ENCODE peak calls at places on chromosomes 7 and 10, in four cellular contexts. F is SK-N-SH, I is stomach, Y is heart right ventricle. A is an unnamed sample.

GRCh38 chr7:100489824-100490223 is 6.1 kb downstream of the NYAP1 start:
- DNase-seq in Y (no peak), F (peak), I (peak), A (no peak)

GRCh38 chr7:35286422-35286821 is 32.5 kb upstream of the TBX20 start:
- DNase-seq in I (no peak), Y (no peak), F (no peak), A (no peak)

GRCh38 chr10:101573885-101574284 is 14.2 kb downstream of the POLL start:
- DNase-seq in Y (no peak), I (no peak), F (peak), A (no peak)

GRCh38 chr10:78776746-78777145 is 292.0 kb upstream of the ZMIZ1 start:
- DNase-seq in F (no peak), Y (no peak), I (no peak), A (no peak)

GRCh38 chr7:131068604-131069021 is 259.1 kb upstream of the MKLN1 start:
- DNase-seq in I (no peak), Y (no peak), F (no peak), A (no peak)

GRCh38 chr10:3066317-3066931 is 924 bp upstream of the PFKP start:
- DNase-seq in I (no peak), Y (peak), F (peak), A (no peak)

GRCh38 chr10:34760606-34761005 is 54.5 kb downstream of the PARD3 start:
- DNase-seq in Y (no peak), I (no peak), F (no peak), A (no peak)

GRCh38 chr10:72072639-72073038 is 15.7 kb downstream of the SPOCK2 start:
- DNase-seq in F (no peak), I (no peak), Y (no peak), A (no peak)

GRCh38 chr10:42769653-42770052 is 12.9 kb upstream of the BMS1 start:
- DNase-seq in I (no peak), Y (no peak), F (peak), A (peak)

GRCh38 chr10:1309969-1310789 is 254.0 kb downstream of the WDR37 start:
- DNase-seq in I (no peak), F (no peak), Y (no peak), A (no peak)

GRCh38 chr7:23196306-23196705 is 14.5 kb downstream of the NUP42 start:
- DNase-seq in Y (no peak), F (no peak), I (no peak), A (no peak)
- H3K27ac ChIP-seq in Y (peak), F (peak), I (no peak), A (no peak)

DNA sequence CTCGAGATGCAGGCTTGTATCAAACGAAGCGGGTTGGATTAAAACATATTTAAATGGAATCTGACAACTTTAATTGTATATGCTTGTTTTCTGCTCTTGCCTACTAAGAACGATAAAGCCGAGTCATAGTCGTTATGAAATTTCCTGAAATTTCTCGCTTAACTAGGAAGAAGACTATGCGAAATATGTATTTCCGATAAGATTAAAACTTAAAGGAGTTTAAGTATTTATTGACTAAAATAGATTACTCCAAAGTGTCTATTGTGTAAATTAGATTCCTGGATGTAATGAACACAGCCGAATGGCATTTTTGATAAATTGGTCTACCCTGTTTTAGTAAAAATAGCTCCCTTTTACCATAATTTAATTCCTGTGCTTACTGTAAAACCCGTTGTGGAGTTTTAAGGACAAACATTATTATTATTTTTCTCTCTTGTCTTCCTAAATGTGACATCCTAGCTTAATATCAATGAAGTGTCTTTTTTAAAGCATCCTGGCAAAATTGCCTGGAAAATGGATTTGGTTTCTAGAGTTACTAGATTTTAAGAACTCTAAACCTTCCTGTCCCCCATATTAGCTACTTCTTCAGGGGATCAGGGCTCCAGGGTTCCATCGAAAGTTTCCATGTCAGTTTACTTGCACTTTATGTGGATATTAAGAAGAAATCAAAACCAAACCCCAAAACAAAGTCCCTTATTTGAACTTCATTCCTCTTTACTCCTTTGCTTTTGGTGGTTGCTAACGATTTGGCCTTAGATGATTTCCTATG is 688 bp downstream of the CUX1 start:
- DNase-seq in I (no peak), Y (no peak), F (no peak), A (no peak)
- H3K27ac ChIP-seq in I (peak), Y (peak), F (no peak), A (peak)

GRCh38 chr7:148104924-148105323 is 485.6 kb upstream of the C7orf33 start:
- DNase-seq in Y (no peak), I (no peak), F (no peak), A (no peak)
- H3K27ac ChIP-seq in Y (no peak), I (no peak), F (peak), A (no peak)

GRCh38 chr7:44063547-44063893 is 1.8 kb downstream of the PGAM2 start:
- DNase-seq in Y (no peak), I (no peak), F (no peak), A (no peak)
- H3K27ac ChIP-seq in Y (peak), I (no peak), F (no peak), A (no peak)

GRCh38 chr10:11773777-11774441 is 31.7 kb downstream of the ECHDC3 start:
- DNase-seq in F (no peak), I (no peak), Y (no peak), A (no peak)
- H3K27ac ChIP-seq in F (no peak), I (no peak), Y (no peak), A (no peak)

DNA sequence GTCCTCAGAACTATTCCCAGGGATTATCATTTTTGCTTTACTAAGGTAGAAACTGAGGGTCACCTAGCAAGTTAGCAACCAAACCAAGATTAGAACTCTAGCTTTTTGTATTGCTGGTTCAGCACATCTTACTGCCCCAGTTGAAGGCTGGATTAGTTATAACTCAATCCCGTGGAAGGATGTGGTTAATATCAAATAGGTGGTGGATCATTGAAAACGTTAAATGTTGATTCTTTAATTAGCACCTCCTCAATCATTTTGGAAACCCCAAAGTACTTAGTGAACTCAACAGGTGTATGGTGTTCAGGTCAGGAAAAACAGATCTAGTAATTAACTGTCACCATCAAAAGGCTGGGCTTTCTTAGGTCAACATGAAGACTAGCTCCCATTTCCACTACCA is 152.4 kb downstream of the ARID5B start:
- DNase-seq in Y (no peak), F (no peak), I (no peak), A (no peak)
- H3K27ac ChIP-seq in Y (peak), F (no peak), I (peak), A (peak)

GRCh38 chr10:109971640-109972039 is 36.1 kb upstream of the ADD3 start:
- DNase-seq in I (no peak), Y (no peak), F (no peak), A (no peak)

GRCh38 chr10:109967739-109968088 is 40.1 kb upstream of the ADD3 start:
- DNase-seq in F (no peak), I (no peak), Y (no peak), A (no peak)

GRCh38 chr10:109972372-109973001 is 35.3 kb upstream of the ADD3 start:
- DNase-seq in Y (no peak), I (no peak), F (no peak), A (no peak)

GRCh38 chr10:109968954-109969644 is 38.7 kb upstream of the ADD3 start:
- DNase-seq in Y (no peak), I (peak), F (no peak), A (no peak)

DNA sequence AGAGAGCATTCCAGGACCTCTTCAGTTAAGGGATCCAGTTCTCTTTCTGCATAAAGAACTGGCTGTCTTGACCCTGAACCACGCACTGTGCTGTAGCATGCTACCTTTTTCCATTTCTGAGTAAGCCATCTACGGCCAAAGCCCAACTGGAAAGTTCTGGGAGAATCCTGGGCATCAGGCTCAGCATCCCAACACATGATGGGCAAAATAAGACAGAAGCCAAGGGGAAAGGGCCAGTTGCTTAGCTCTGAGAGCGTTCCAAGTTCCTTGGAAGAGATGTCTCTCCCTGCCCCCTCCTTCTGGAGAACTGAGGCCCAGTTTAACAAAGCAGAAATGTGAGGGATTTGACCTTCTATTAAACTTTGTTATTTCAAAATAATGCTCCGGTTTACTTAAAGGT is 37.9 kb upstream of the ADD3 start:
- DNase-seq in Y (no peak), F (no peak), I (no peak), A (no peak)
- H3K27ac ChIP-seq in Y (peak), F (peak), I (peak), A (no peak)

DNA sequence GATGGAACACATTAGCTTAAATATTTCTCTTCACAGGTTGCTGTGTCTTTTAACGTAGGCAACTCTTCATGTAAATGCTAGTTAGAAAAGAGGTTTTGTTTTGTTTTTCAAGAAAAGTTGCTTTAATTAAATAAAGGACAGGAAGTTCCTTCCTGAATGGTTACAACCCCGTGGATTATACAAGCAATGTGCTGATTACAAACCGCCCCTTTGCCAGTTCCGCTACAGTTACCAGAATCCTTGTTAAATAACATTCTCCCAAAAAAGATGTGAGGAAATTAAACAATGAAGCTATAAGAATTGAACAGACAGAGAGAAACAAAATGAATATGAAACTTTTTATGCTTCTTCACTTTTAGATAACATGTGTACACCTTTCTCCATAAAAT is 75.1 kb downstream of the LYZL2 start:
- DNase-seq in I (no peak), Y (no peak), F (no peak), A (no peak)
- H3K27ac ChIP-seq in I (peak), Y (peak), F (no peak), A (peak)